ENCODE peak calls at places on chromosomes 12 and 14, in seven cellular contexts. M is K562, U is HCT116, A is SK-N-SH, T is H1, N is HepG2, I is GM12878. W is an unnamed sample.

GRCh38 chr14:50425816-50426215 is 29.1 kb upstream of the CDKL1 start:
- DNase-seq in M (no peak), U (no peak), A (no peak), T (no peak), N (no peak), I (no peak), W (no peak)

GRCh38 chr12:92242917-92243316 is 97.3 kb upstream of the BTG1 start:
- DNase-seq in M (no peak), U (no peak), A (no peak), T (no peak), N (no peak), I (no peak), W (no peak)

GRCh38 chr14:76550534-76550933 is 174.6 kb downstream of the ESRRB start:
- DNase-seq in M (no peak), U (peak), A (no peak), T (no peak), N (no peak), I (no peak), W (peak)

GRCh38 chr14:63933701-63934100 is 80.9 kb downstream of the SYNE2 start:
- DNase-seq in M (no peak), U (no peak), A (no peak), T (no peak), N (no peak), I (no peak), W (no peak)

GRCh38 chr12:18467636-18468520 is 206.6 kb downstream of the PIK3C2G start:
- DNase-seq in M (no peak), U (no peak), A (no peak), T (no peak), N (no peak), I (no peak), W (no peak)

GRCh38 chr12:41365653-41366131 is 177.6 kb downstream of the PDZRN4 start:
- DNase-seq in M (no peak), U (no peak), A (no peak), T (no peak), N (no peak), I (no peak), W (no peak)

GRCh38 chr12:46354111-46354798 is 18.3 kb downstream of the SLC38A2 start:
- DNase-seq in M (peak), U (no peak), A (no peak), T (no peak), N (no peak), I (no peak), W (peak)

GRCh38 chr12:111645433-111645832 is 40.3 kb downstream of the BRAP start:
- DNase-seq in M (no peak), U (no peak), A (no peak), T (no peak), N (no peak), I (no peak), W (peak)

GRCh38 chr12:52004042-52004648 is 2.6 kb upstream of the TAMALIN start:
- DNase-seq in M (peak), U (no peak), A (peak), T (no peak), N (peak), I (no peak), W (peak)

GRCh38 chr12:119840617-119841016 is 36.5 kb downstream of the CIT start:
- DNase-seq in M (no peak), U (no peak), A (no peak), T (no peak), N (no peak), I (no peak), W (no peak)

GRCh38 chr12:119841433-119842210 is 35.5 kb downstream of the CIT start:
- DNase-seq in M (no peak), U (no peak), A (no peak), T (no peak), N (no peak), I (no peak), W (no peak)

GRCh38 chr12:119839201-119839600 is 37.9 kb downstream of the CIT start:
- DNase-seq in M (no peak), U (no peak), A (no peak), T (no peak), N (no peak), I (no peak), W (no peak)

GRCh38 chr12:119842380-119842779 is 34.7 kb downstream of the CIT start:
- DNase-seq in M (no peak), U (no peak), A (no peak), T (no peak), N (no peak), I (no peak), W (no peak)

GRCh38 chr12:119843100-119843499 is 34.0 kb downstream of the CIT start:
- DNase-seq in M (no peak), U (no peak), A (no peak), T (no peak), N (no peak), I (no peak), W (no peak)
- TF ChIP-seq JUND in M (no peak), U (no peak), A (no peak), T (no peak), N (no peak), I (no peak), W (no peak)

GRCh38 chr14:51576899-51577298 is 74.8 kb upstream of the FRMD6 start:
- DNase-seq in M (no peak), U (no peak), A (no peak), T (no peak), N (no peak), I (no peak), W (no peak)
- TF ChIP-seq JUND in M (no peak), U (no peak), A (no peak), T (no peak), N (no peak), I (no peak), W (no peak)

GRCh38 chr14:88191605-88192004 is 131.5 kb downstream of the KCNK10 start:
- DNase-seq in M (no peak), U (no peak), A (no peak), T (no peak), N (no peak), I (no peak), W (no peak)
- TF ChIP-seq JUND in M (no peak), U (no peak), A (no peak), T (no peak), N (no peak), I (no peak), W (no peak)

DNA sequence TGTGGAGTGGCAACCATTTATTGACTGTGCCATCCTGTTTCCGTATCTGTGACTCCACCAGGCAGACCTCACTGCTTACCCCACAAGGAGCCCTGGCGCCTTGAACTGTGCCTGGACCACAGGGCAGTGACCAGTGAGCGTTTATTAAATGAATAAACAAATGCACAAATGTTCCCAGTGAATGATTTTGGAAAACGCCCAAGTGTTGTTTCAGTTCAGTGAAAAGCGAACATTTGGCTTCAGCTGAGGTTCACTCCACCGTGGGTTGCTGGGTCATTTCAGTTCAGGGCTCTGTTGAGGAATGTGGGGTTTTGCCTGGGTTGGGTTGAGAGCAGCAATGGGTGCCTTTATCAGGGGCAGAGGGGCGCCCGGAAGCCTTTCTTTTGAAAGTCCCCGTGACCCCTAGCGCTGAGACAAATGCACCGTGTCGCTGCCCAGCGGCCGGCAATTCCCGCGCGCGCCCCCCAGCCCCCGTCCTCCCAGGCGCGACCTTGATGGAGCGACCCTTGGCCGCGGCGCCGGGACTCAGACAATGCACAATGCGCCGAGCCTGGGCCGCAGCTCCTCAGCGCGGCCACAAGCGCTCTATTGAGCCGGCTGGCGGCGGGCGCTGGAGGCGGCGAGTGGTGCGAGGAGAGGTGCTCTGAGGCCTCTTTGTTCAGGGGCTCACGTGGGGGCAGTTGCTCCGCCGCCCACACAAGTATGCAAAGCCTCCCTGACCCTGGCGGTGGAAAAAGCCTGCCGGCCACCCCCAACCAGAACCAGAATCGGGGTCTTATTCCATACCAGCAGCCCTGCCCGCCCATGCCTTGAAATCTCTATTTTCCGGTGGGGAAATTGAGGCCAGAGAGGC is 40.5 kb upstream of the CLMN start:
- DNase-seq in M (no peak), U (no peak), A (no peak), T (no peak), N (no peak), I (no peak), W (peak)
- TF ChIP-seq JUND in M (no peak), U (no peak), A (no peak), T (no peak), N (no peak), I (no peak), W (no peak)

GRCh38 chr12:14396071-14396470 is 30.6 kb downstream of the ATF7IP start:
- DNase-seq in M (no peak), U (no peak), A (no peak), T (no peak), N (no peak), I (peak), W (no peak)

GRCh38 chr12:14395059-14395778 is 29.7 kb downstream of the ATF7IP start:
- DNase-seq in M (no peak), U (no peak), A (no peak), T (no peak), N (no peak), I (no peak), W (no peak)

GRCh38 chr12:14390885-14391530 is 25.5 kb downstream of the ATF7IP start:
- DNase-seq in M (no peak), U (no peak), A (no peak), T (no peak), N (no peak), I (no peak), W (no peak)

GRCh38 chr12:14393736-14394135 is 28.3 kb downstream of the ATF7IP start:
- DNase-seq in M (no peak), U (no peak), A (no peak), T (no peak), N (no peak), I (no peak), W (no peak)

DNA sequence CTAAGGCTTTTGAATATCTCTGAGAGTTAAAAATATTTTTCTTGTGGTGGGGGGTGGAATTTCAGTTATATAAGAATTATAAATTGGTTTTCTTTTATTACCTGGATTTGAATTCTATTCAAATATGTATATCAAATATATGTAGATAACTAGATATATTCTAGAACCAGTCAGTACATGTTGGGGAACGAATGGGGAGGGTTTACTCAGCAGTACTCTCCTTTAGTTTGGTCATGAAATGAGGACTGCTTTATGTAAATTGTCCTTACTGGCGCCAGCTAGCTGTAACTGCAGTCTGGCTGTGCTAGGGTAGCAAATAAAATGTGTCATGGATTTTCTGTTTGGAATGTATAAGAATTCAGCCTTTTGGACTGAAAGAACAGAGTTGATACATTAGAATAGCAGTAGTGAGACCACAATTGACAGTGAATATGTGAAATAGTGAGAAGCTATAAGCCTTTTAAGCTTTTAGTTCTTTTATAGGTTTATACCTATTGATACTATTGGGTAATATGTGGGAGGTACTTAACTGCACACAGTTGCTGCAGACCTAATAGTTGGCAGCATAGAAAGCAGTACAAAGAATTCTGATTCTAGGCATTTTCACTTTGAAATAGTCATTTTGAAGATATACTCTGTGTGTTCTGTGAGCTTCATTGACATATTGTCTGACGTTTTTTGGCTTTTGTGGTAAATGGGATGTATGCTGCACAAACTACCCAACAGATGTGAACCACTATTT is 29.0 kb downstream of the ATF7IP start:
- DNase-seq in M (peak), U (peak), A (peak), T (no peak), N (peak), I (peak), W (peak)
- TF ChIP-seq JUND in M (peak), U (peak), A (peak), T (no peak), N (no peak), I (no peak), W (no peak)

W was measured in T47D.